ENCODE peak calls at places on chromosomes 11 and 22, in eight cellular contexts. Y is lung, S is GM10248, N is IMR-90, R is retinal pigment epithelial cell, C is GM12865, H is tibial artery, A is AG10803. O is an unnamed sample.

GRCh38 chr22:29156507-29156906 is 49.2 kb upstream of the EMID1 start:
- DNase-seq in Y (no peak), S (peak; percentile 47), N (peak; percentile 5), R (no peak), C (peak; percentile 60), H (no peak), A (peak; percentile 6), O (no peak)

GRCh38 chr22:25453557-25453956 is 110.9 kb upstream of the GRK3 start:
- DNase-seq in Y (no peak), S (no peak), N (no peak), R (no peak), C (no peak), H (no peak), A (no peak), O (no peak)

GRCh38 chr11:1936781-1937615 is 10.1 kb upstream of the MRPL23 start:
- DNase-seq in Y (no peak), S (no peak), N (no peak), R (no peak), C (no peak), H (no peak), A (no peak), O (peak; percentile 15)

GRCh38 chr11:34492806-34493414 is 20.7 kb downstream of the ELF5 start:
- DNase-seq in Y (peak; percentile 74), S (peak; percentile 63), N (peak; percentile 51), R (no peak), C (peak; percentile 65), H (peak; percentile 79), A (peak; percentile 65), O (no peak)

GRCh38 chr22:28882545-28882877 is 861 bp upstream of the ZNRF3 start:
- DNase-seq in Y (no peak), S (no peak), N (no peak), R (no peak), C (no peak), H (peak; percentile 33), A (no peak), O (no peak)

GRCh38 chr11:111694851-111695250 is 71.3 kb downstream of the PPP2R1B start:
- DNase-seq in Y (no peak), S (no peak), N (peak; percentile 99), R (no peak), C (no peak), H (no peak), A (peak; percentile 89), O (no peak)

GRCh38 chr11:2156416-2157182 is 4.4 kb downstream of the INS start:
- DNase-seq in Y (peak; percentile 67), S (peak; percentile 82), N (peak; percentile 26), R (no peak), C (peak; percentile 31), H (peak; percentile 67), A (peak; percentile 25), O (peak; percentile 54)

GRCh38 chr11:1072116-1072820 is 2.4 kb upstream of the MUC2 start:
- DNase-seq in Y (no peak), S (no peak), N (peak; percentile 71), R (no peak), C (no peak), H (no peak), A (peak; percentile 33), O (no peak)

GRCh38 chr11:1310315-1310687 is 869 bp upstream of the TOLLIP start:
- DNase-seq in Y (no peak), S (no peak), N (no peak), R (no peak), C (peak; percentile 47), H (no peak), A (no peak), O (no peak)

GRCh38 chr11:415640-416041 is 842 bp upstream of the SIGIRR start:
- DNase-seq in Y (no peak), S (no peak), N (no peak), R (no peak), C (no peak), H (no peak), A (no peak), O (peak; percentile 23)

GRCh38 chr22:41250127-41250526 is 9.4 kb upstream of the CHADL start:
- DNase-seq in Y (no peak), S (no peak), N (no peak), R (no peak), C (no peak), H (no peak), A (no peak), O (no peak)

GRCh38 chr11:26143553-26144308 is 188.2 kb upstream of the ANO3 start:
- DNase-seq in Y (no peak), S (no peak), N (peak; percentile 9), R (no peak), C (no peak), H (no peak), A (no peak), O (no peak)

GRCh38 chr11:26204839-26205238 is 127.1 kb upstream of the ANO3 start:
- DNase-seq in Y (no peak), S (no peak), N (no peak), R (no peak), C (no peak), H (no peak), A (no peak), O (no peak)

GRCh38 chr11:134623711-134624110 is 211.7 kb upstream of the B3GAT1 start:
- DNase-seq in Y (no peak), S (no peak), N (no peak), R (no peak), C (no peak), H (no peak), A (no peak), O (no peak)

GRCh38 chr11:100740440-100740839 is 53.4 kb downstream of the ARHGAP42 start:
- DNase-seq in Y (no peak), S (no peak), N (peak; percentile 44), R (no peak), C (no peak), H (no peak), A (no peak), O (no peak)

GRCh38 chr11:112748713-112749481 is 212.3 kb upstream of the NCAM1 start:
- DNase-seq in Y (no peak), S (no peak), N (no peak), R (no peak), C (no peak), H (no peak), A (no peak), O (no peak)

GRCh38 chr11:12598330-12599256 is 75.6 kb upstream of the TEAD1 start:
- DNase-seq in Y (no peak), S (no peak), N (peak; percentile 59), R (no peak), C (no peak), H (peak; percentile 21), A (peak; percentile 56), O (no peak)

GRCh38 chr11:69541501-69542313 is 60.2 kb downstream of the LINC01488 start:
- DNase-seq in Y (peak; percentile 70), S (no peak), N (peak; percentile 43), R (peak; percentile 58), C (no peak), H (no peak), A (peak; percentile 55), O (no peak)

GRCh38 chr22:20567993-20568417 is 60.6 kb downstream of the MED15 start:
- DNase-seq in Y (no peak), S (no peak), N (peak; percentile 59), R (peak; percentile 15), C (no peak), H (no peak), A (peak; percentile 76), O (no peak)

DNA sequence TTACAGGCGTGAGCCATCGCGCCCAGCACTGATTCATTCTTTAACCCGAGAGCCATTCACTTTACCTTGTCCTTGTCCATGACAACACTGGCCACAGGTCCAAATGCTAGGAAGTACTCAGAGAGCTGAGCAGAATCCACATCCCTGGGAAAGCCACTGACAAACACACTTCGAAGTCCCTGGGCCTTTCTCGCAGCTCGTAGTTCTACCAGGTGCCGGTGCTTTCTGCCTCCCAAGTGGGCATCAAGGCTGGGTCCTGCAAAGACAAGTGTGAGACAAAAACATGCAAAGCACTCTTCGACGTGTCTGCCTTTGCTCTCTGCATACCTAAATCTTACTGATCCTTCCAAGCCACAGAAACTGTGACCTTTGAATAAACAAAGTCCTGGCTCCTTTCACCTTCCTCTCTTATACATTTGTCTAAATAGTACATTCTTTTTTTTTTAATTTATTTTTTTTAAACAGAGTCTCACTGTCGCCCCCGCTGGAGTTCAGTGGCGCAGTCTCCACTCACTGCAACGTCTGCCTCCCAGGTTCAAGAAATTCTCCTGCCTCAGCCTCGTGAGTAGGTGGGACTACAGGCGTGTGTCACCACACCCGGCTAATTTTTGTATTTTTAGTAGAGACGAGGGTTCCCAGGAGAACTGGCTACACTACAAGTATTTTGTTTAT is 2.2 kb downstream of the TUT1 start:
- DNase-seq in Y (no peak), S (no peak), N (no peak), R (no peak), C (no peak), H (no peak), A (no peak), O (no peak)
- TF ChIP-seq CTCF in Y (no peak), S (peak; percentile 4), N (peak; percentile 45), R (peak; percentile 52), C (peak; percentile 8), H (no peak), A (no peak), O (no peak)

DNA sequence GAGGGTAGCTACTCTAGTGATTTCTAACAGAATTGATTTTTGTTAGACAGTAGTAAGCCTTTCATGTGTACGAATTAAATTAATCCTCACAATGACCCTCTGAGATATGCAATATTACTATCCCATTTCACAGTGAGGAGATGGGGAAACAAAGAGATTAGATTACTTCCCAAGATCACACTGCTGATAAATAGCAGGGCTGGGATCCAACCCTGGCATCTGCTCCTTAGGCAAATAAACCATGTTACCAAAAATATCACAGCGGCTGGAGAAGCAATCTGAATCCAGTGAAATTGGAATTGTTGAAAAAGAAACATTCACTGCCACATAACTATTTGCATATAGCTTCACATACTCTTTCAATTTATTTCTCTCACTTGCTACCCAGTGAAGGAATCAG is 12.8 kb upstream of the CAVIN3 start:
- DNase-seq in Y (no peak), S (no peak), N (peak; percentile 46), R (no peak), C (no peak), H (no peak), A (peak; percentile 15), O (no peak)
- TF ChIP-seq CTCF in Y (no peak), S (no peak), N (no peak), R (no peak), C (no peak), H (no peak), A (no peak), O (no peak)

GRCh38 chr11:89498845-89499448 is 7.8 kb upstream of the NOX4 start:
- DNase-seq in Y (no peak), S (no peak), N (no peak), R (no peak), C (peak; percentile 3), H (no peak), A (no peak), O (no peak)
- TF ChIP-seq CTCF in Y (no peak), S (no peak), N (no peak), R (peak; percentile 25), C (peak; percentile 30), H (no peak), A (peak; percentile 1), O (no peak)

GRCh38 chr11:104385884-104386283 is 221.9 kb upstream of the PDGFD start:
- DNase-seq in Y (no peak), S (no peak), N (no peak), R (no peak), C (no peak), H (no peak), A (no peak), O (no peak)
- TF ChIP-seq CTCF in Y (no peak), S (no peak), N (no peak), R (no peak), C (no peak), H (no peak), A (no peak), O (no peak)

GRCh38 chr11:17012179-17012578 is 2.0 kb downstream of the PLEKHA7 start:
- DNase-seq in Y (no peak), S (no peak), N (no peak), R (peak; percentile 29), C (no peak), H (no peak), A (no peak), O (no peak)
- TF ChIP-seq CTCF in Y (no peak), S (no peak), N (no peak), R (no peak), C (no peak), H (no peak), A (no peak), O (no peak)

O was measured in natural killer cell.